ENCODE peak calls at places on chromosome 17, in six cellular contexts. X is OCI-LY7, V is colonic mucosa, Q is nephron progenitor cell, G is endodermal cell, R is ovary. U is an unnamed sample.

GRCh38 chr17:8466466-8466865 is 30.8 kb downstream of the NDEL1 start:
- DNase-seq in G (no peak), X (no peak), Q (no peak), V (no peak), R (no peak), U (peak)

GRCh38 chr17:77863814-77864161 is 94.7 kb upstream of the TNRC6C start:
- DNase-seq in Q (peak), G (peak), V (peak), R (peak), X (no peak), U (no peak)

GRCh38 chr17:82287849-82288601 is 14.5 kb upstream of the CSNK1D start:
- DNase-seq in V (peak), G (no peak), R (peak), X (no peak), Q (no peak), U (peak)

GRCh38 chr17:29084476-29085148 is 41.7 kb downstream of the PIPOX start:
- DNase-seq in V (no peak), R (no peak), G (peak), Q (peak), X (no peak), U (no peak)

GRCh38 chr17:82103588-82104451 is 5.8 kb upstream of the FASN start:
- DNase-seq in V (peak), X (peak), R (peak), Q (peak), G (peak), U (peak)

GRCh38 chr17:60914078-60914477 is 236.4 kb downstream of the BCAS3 start:
- DNase-seq in V (no peak), R (no peak), X (no peak), G (no peak), Q (no peak), U (no peak)

GRCh38 chr17:7418472-7419152 is 1.5 kb upstream of the SPEM1 start:
- DNase-seq in Q (no peak), X (no peak), G (no peak), R (no peak), V (no peak), U (no peak)

GRCh38 chr17:76196675-76197074 is 43.6 kb downstream of the RNF157 start:
- DNase-seq in R (peak), V (no peak), X (no peak), G (no peak), Q (no peak), U (peak)

GRCh38 chr17:57086069-57086930 is 1.3 kb downstream of the AKAP1 start:
- DNase-seq in G (peak), X (peak), V (peak), R (peak), Q (peak), U (no peak)

GRCh38 chr17:48992433-48992832 is 4.8 kb upstream of the IGF2BP1 start:
- DNase-seq in V (no peak), Q (no peak), R (no peak), X (no peak), G (no peak), U (no peak)

GRCh38 chr17:10612957-10613744 is 44.0 kb downstream of the MYH3 start:
- DNase-seq in R (no peak), V (no peak), X (no peak), G (no peak), Q (no peak), U (peak)

GRCh38 chr17:34639706-34640425 is 60.5 kb downstream of the TMEM132E start:
- DNase-seq in R (no peak), V (no peak), X (no peak), Q (no peak), G (no peak), U (no peak)

GRCh38 chr17:80850817-80851216 is 140.8 kb upstream of the CHMP6 start:
- DNase-seq in R (peak), Q (no peak), X (no peak), V (no peak), G (no peak), U (no peak)

GRCh38 chr17:30513346-30513745 is 36.1 kb downstream of the GOSR1 start:
- DNase-seq in V (no peak), G (no peak), Q (no peak), X (no peak), R (no peak), U (peak)

GRCh38 chr17:382644-383533 is 30.3 kb upstream of the RPH3AL start:
- DNase-seq in X (no peak), V (no peak), G (peak), R (no peak), Q (peak), U (no peak)

GRCh38 chr17:81711814-81712467 is at the start of gene SLC25A10:
- DNase-seq in X (peak), R (peak), V (peak), Q (peak), G (peak), U (peak)

GRCh38 chr17:38728290-38728831 is 1.8 kb upstream of the CISD3 start:
- DNase-seq in G (no peak), X (peak), V (no peak), R (no peak), Q (no peak), U (no peak)

GRCh38 chr17:45584092-45585036 is 93.8 kb upstream of the PLEKHM1 start:
- DNase-seq in Q (peak), X (peak), R (peak), G (peak), V (peak), U (peak)

GRCh38 chr17:51722994-51723393 is 435.5 kb downstream of the CA10 start:
- DNase-seq in Q (no peak), X (no peak), G (no peak), V (no peak), R (no peak), U (peak)

GRCh38 chr17:4545217-4545951 is 9.8 kb downstream of the MYBBP1A start:
- DNase-seq in R (no peak), X (no peak), Q (no peak), G (no peak), V (no peak), U (no peak)

GRCh38 chr17:68698761-68699160 is 97.6 kb upstream of the FAM20A start:
- DNase-seq in Q (no peak), G (no peak), V (peak), X (no peak), R (no peak), U (no peak)

GRCh38 chr17:61421460-61421859 is 21.8 kb downstream of the TBX2 start:
- DNase-seq in V (no peak), X (no peak), Q (no peak), R (no peak), G (no peak), U (no peak)

GRCh38 chr17:78000351-78000750 is 41.8 kb downstream of the TNRC6C start:
- DNase-seq in G (no peak), X (no peak), R (no peak), V (no peak), Q (no peak), U (peak)

GRCh38 chr17:72590882-72591499 is 470.2 kb downstream of the SOX9 start:
- DNase-seq in G (no peak), V (peak), X (no peak), R (no peak), Q (no peak), U (no peak)

GRCh38 chr17:27756467-27757371 is 43.6 kb downstream of the NOS2 start:
- DNase-seq in R (peak), V (peak), X (peak), Q (peak), G (peak), U (peak)

GRCh38 chr17:81074875-81075274 is 39.9 kb downstream of the BAIAP2 start:
- DNase-seq in X (no peak), V (no peak), Q (no peak), R (no peak), G (no peak), U (no peak)

GRCh38 chr17:75457047-75457654 is 716 bp downstream of the TMEM94 start:
- DNase-seq in R (peak), V (peak), X (peak), G (peak), Q (peak), U (peak)

GRCh38 chr17:39951924-39952664 is 10.7 kb upstream of the GSDMA start:
- DNase-seq in V (peak), X (no peak), R (peak), Q (no peak), G (no peak), U (no peak)

GRCh38 chr17:52120465-52120864 is 38.0 kb downstream of the CA10 start:
- DNase-seq in X (no peak), R (no peak), Q (no peak), G (peak), V (no peak), U (no peak)

GRCh38 chr17:13030459-13031305 is 12.9 kb upstream of the ELAC2 start:
- DNase-seq in R (no peak), V (peak), G (peak), Q (peak), X (peak), U (peak)

GRCh38 chr17:10070690-10071089 is 127.7 kb downstream of the GAS7 start:
- DNase-seq in X (no peak), Q (no peak), G (no peak), V (no peak), R (no peak), U (no peak)

GRCh38 chr17:47733047-47733413 is at the start of gene TBX21:
- DNase-seq in V (peak), X (peak), R (no peak), G (peak), Q (peak), U (peak)

GRCh38 chr17:37187262-37187661 is 188.5 kb upstream of the C17orf78 start:
- DNase-seq in R (no peak), G (no peak), X (no peak), Q (no peak), V (no peak), U (no peak)
- TF ChIP-seq CTCF in R (no peak), G (no peak), X (no peak), Q (no peak), V (no peak), U (no peak)

GRCh38 chr17:1649116-1649843 is 386 bp downstream of the RILP start:
- DNase-seq in X (peak), Q (no peak), V (peak), R (peak), G (no peak), U (peak)
- TF ChIP-seq CTCF in X (no peak), Q (no peak), V (no peak), R (peak), G (no peak), U (no peak)

DNA sequence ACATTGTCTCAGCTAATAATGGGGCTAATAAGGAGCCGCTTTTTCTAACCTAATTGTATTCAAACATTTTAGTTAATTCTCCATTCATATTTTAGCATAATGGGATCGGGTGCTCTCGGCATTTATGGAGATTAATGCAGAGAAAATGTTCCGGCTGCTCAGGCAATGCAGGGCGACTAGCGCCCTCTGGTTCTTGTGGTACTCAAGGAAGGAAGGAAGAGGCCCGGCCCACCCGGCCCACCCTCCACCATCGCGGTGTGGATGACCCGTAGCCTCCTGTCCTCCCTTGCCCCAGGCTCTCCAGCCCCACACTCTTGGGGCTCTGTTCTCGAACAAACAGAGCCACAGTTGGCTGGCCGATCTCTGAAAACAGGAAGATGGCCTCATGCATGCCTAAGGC is 21.1 kb upstream of the ABCC3 start:
- DNase-seq in G (no peak), Q (no peak), R (no peak), X (no peak), V (no peak), U (no peak)
- TF ChIP-seq CTCF in G (peak), Q (no peak), R (no peak), X (peak), V (no peak), U (no peak)

DNA sequence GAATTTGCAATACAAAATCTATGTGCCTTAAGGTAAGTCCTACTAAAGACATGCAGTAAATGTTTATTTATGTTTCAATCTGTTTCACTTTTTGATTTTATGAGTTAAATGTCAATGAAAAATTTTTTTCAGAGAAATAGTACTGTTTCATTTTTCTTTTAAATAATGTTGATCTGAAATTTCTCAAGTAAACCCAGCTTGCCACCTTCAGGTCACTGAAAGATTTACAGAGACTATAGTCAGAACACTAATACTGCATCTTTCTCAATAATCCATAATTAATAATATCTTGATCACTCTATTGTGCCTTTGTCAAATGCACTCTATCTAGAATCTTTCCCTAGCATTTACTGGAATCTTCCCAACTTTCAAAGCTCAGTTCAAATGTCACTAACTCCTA is 6.5 kb upstream of the DHX40 start:
- DNase-seq in Q (no peak), X (no peak), V (no peak), G (no peak), R (no peak), U (peak)
- TF ChIP-seq CTCF in Q (no peak), X (peak), V (no peak), G (peak), R (no peak), U (peak)

GRCh38 chr17:41959336-41960095 is 7.1 kb upstream of the CNP start:
- DNase-seq in Q (peak), V (no peak), G (peak), R (peak), X (peak), U (peak)
- TF ChIP-seq CTCF in Q (peak), V (no peak), G (peak), R (peak), X (peak), U (peak)

GRCh38 chr17:35775583-35775982 is 14.9 kb downstream of the C17orf50 start:
- DNase-seq in V (peak), Q (no peak), R (no peak), X (no peak), G (no peak), U (no peak)
- TF ChIP-seq CTCF in V (no peak), Q (no peak), R (no peak), X (no peak), G (no peak), U (no peak)